ENCODE peak calls at places on chromosomes 7 and 10, in seven cellular contexts. One of them, this sample, is unnamed.

GRCh38 chr7:22442887-22443369 is 57.1 kb downstream of the STEAP1B start:
- DNase-seq in MM.1S: no peak
- DNase-seq in A549: no peak
- DNase-seq in GM12865: no peak
- DNase-seq in endothelial cell of umbilical vein: no peak
- DNase-seq in tibial nerve: no peak
- DNase-seq in Peyer's patch: no peak
- DNase-seq in this sample: no peak

GRCh38 chr10:133394801-133395221 is 854 bp downstream of the MTG1 start:
- DNase-seq in MM.1S: no peak
- DNase-seq in A549: no peak
- DNase-seq in GM12865: peak; percentile 35
- DNase-seq in endothelial cell of umbilical vein: no peak
- DNase-seq in tibial nerve: no peak
- DNase-seq in Peyer's patch: no peak
- DNase-seq in this sample: no peak

GRCh38 chr10:29998142-29998808 is 61.1 kb downstream of the JCAD start:
- DNase-seq in MM.1S: peak; percentile 81
- DNase-seq in A549: peak; percentile 85
- DNase-seq in GM12865: peak; percentile 87
- DNase-seq in endothelial cell of umbilical vein: peak; percentile 84
- DNase-seq in tibial nerve: peak; percentile 79
- DNase-seq in Peyer's patch: peak; percentile 56
- DNase-seq in this sample: no peak

GRCh38 chr10:19839090-19839489 is 22.9 kb downstream of the PLXDC2 start:
- DNase-seq in MM.1S: no peak
- DNase-seq in A549: no peak
- DNase-seq in GM12865: no peak
- DNase-seq in endothelial cell of umbilical vein: no peak
- DNase-seq in tibial nerve: no peak
- DNase-seq in Peyer's patch: no peak
- DNase-seq in this sample: no peak

GRCh38 chr7:79141252-79141651 is 312.2 kb downstream of the MAGI2 start:
- DNase-seq in MM.1S: no peak
- DNase-seq in A549: no peak
- DNase-seq in GM12865: no peak
- DNase-seq in endothelial cell of umbilical vein: no peak
- DNase-seq in tibial nerve: no peak
- DNase-seq in Peyer's patch: no peak
- DNase-seq in this sample: no peak

GRCh38 chr10:130434446-130435385 is 298.5 kb downstream of the GLRX3 start:
- DNase-seq in MM.1S: peak; percentile 24
- DNase-seq in A549: no peak
- DNase-seq in GM12865: no peak
- DNase-seq in endothelial cell of umbilical vein: no peak
- DNase-seq in tibial nerve: no peak
- DNase-seq in Peyer's patch: no peak
- DNase-seq in this sample: no peak

GRCh38 chr10:69716711-69717560 is 84.8 kb upstream of the COL13A1 start:
- DNase-seq in MM.1S: peak; percentile 45
- DNase-seq in A549: peak; percentile 84
- DNase-seq in GM12865: peak; percentile 54
- DNase-seq in endothelial cell of umbilical vein: no peak
- DNase-seq in tibial nerve: no peak
- DNase-seq in Peyer's patch: no peak
- DNase-seq in this sample: no peak

GRCh38 chr7:143367972-143368371 is 5.5 kb upstream of the FAM131B start:
- DNase-seq in MM.1S: no peak
- DNase-seq in A549: no peak
- DNase-seq in GM12865: no peak
- DNase-seq in endothelial cell of umbilical vein: no peak
- DNase-seq in tibial nerve: no peak
- DNase-seq in Peyer's patch: no peak
- DNase-seq in this sample: no peak

GRCh38 chr10:115278294-115278693 is 185.1 kb downstream of the ATRNL1 start:
- DNase-seq in MM.1S: no peak
- DNase-seq in A549: no peak
- DNase-seq in GM12865: peak; percentile 9
- DNase-seq in endothelial cell of umbilical vein: no peak
- DNase-seq in tibial nerve: no peak
- DNase-seq in Peyer's patch: no peak
- DNase-seq in this sample: no peak

GRCh38 chr10:84826704-84827103 is 498.3 kb downstream of the CCSER2 start:
- DNase-seq in MM.1S: no peak
- DNase-seq in A549: no peak
- DNase-seq in GM12865: no peak
- DNase-seq in endothelial cell of umbilical vein: no peak
- DNase-seq in tibial nerve: no peak
- DNase-seq in Peyer's patch: no peak
- DNase-seq in this sample: no peak

GRCh38 chr10:127398140-127398966 is 150.8 kb upstream of the NPS start:
- DNase-seq in MM.1S: no peak
- DNase-seq in A549: no peak
- DNase-seq in GM12865: no peak
- DNase-seq in endothelial cell of umbilical vein: peak; percentile 3
- DNase-seq in tibial nerve: no peak
- DNase-seq in Peyer's patch: no peak
- DNase-seq in this sample: peak; percentile 39

GRCh38 chr7:42694894-42695553 is 216.8 kb downstream of the C7orf25 start:
- DNase-seq in MM.1S: no peak
- DNase-seq in A549: no peak
- DNase-seq in GM12865: no peak
- DNase-seq in endothelial cell of umbilical vein: no peak
- DNase-seq in tibial nerve: no peak
- DNase-seq in Peyer's patch: no peak
- DNase-seq in this sample: no peak

GRCh38 chr10:95414844-95415545 is 124.2 kb upstream of the PDLIM1 start:
- DNase-seq in MM.1S: no peak
- DNase-seq in A549: no peak
- DNase-seq in GM12865: no peak
- DNase-seq in endothelial cell of umbilical vein: no peak
- DNase-seq in tibial nerve: no peak
- DNase-seq in Peyer's patch: no peak
- DNase-seq in this sample: no peak

GRCh38 chr7:98964596-98964995 is 86.3 kb downstream of the TRRAP start:
- DNase-seq in MM.1S: no peak
- DNase-seq in A549: no peak
- DNase-seq in GM12865: no peak
- DNase-seq in endothelial cell of umbilical vein: no peak
- DNase-seq in tibial nerve: no peak
- DNase-seq in Peyer's patch: no peak
- DNase-seq in this sample: no peak

GRCh38 chr10:97686301-97686961 is 610 bp downstream of the AVPI1 start:
- DNase-seq in MM.1S: peak; percentile 37
- DNase-seq in A549: no peak
- DNase-seq in GM12865: peak; percentile 26
- DNase-seq in endothelial cell of umbilical vein: no peak
- DNase-seq in tibial nerve: no peak
- DNase-seq in Peyer's patch: no peak
- DNase-seq in this sample: no peak

GRCh38 chr10:97684866-97685394 is 2.1 kb downstream of the AVPI1 start:
- DNase-seq in MM.1S: no peak
- DNase-seq in A549: no peak
- DNase-seq in GM12865: no peak
- DNase-seq in endothelial cell of umbilical vein: no peak
- DNase-seq in tibial nerve: no peak
- DNase-seq in Peyer's patch: no peak
- DNase-seq in this sample: no peak

GRCh38 chr10:97685395-97685958 is 1.6 kb downstream of the AVPI1 start:
- DNase-seq in MM.1S: no peak
- DNase-seq in A549: peak; percentile 76
- DNase-seq in GM12865: no peak
- DNase-seq in endothelial cell of umbilical vein: peak; percentile 32
- DNase-seq in tibial nerve: peak; percentile 34
- DNase-seq in Peyer's patch: no peak
- DNase-seq in this sample: no peak

GRCh38 chr10:97682042-97682441 is 5.0 kb downstream of the AVPI1 start:
- DNase-seq in MM.1S: no peak
- DNase-seq in A549: no peak
- DNase-seq in GM12865: no peak
- DNase-seq in endothelial cell of umbilical vein: no peak
- DNase-seq in tibial nerve: no peak
- DNase-seq in Peyer's patch: no peak
- DNase-seq in this sample: no peak

DNA sequence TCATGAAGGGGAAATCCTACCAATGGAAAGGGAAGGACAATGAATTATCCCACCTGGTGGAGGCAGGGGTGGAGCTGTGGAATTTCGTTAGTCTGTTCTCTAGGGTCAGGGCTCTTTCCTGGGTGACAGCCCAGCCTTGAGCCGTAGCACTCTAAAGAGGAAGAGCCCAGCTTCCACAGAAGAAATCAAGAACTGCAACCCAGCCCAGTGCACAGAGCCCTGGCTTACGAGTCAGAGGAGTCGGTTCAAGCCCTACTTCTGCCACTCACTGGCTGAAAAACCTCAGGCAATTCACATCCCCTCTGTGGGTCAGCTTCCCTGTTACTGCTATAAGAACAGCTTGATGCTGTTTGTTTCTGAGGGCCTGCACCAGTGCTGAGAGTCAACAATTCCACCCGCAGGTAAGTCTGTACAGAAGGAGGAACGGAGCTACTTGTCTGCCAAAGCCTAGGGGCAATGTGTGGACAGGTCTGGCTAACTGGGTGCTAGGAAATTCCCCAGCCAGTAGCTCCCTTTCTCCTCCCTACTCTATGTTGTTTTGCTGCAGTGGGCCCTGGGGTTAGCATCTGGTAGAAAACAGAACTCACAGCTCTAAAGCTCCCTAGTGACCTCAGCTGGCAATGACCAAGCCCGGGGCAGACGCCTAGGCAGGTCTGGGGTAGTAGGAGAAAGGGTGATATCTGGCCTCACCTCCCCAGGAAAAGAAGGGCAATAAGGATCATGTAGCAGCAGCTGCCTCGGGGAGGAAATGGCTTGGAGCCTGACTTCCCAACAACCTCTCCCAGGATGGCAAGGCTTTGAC is 3.3 kb downstream of the AVPI1 start:
- DNase-seq in MM.1S: no peak
- DNase-seq in A549: peak; percentile 47
- DNase-seq in GM12865: no peak
- DNase-seq in endothelial cell of umbilical vein: peak; percentile 62
- DNase-seq in tibial nerve: peak; percentile 26
- DNase-seq in Peyer's patch: no peak
- DNase-seq in this sample: no peak
- H3K4me3 ChIP-seq in MM.1S: no peak overlapping the region
- H3K4me3 ChIP-seq in A549: peak overlapping the region; percentile 92
- H3K4me3 ChIP-seq in GM12865: no peak overlapping the region
- H3K4me3 ChIP-seq in endothelial cell of umbilical vein: no peak overlapping the region
- H3K4me3 ChIP-seq in tibial nerve: peak overlapping the region; percentile 58
- H3K4me3 ChIP-seq in Peyer's patch: no peak overlapping the region
- H3K4me3 ChIP-seq in this sample: peak overlapping the region; percentile 87

GRCh38 chr7:100397336-100398081 is 24.2 kb downstream of the PILRA start:
- DNase-seq in MM.1S: no peak
- DNase-seq in A549: no peak
- DNase-seq in GM12865: no peak
- DNase-seq in endothelial cell of umbilical vein: no peak
- DNase-seq in tibial nerve: no peak
- DNase-seq in Peyer's patch: no peak
- DNase-seq in this sample: no peak

GRCh38 chr7:100390286-100391028 is 17.2 kb downstream of the PILRA start:
- DNase-seq in MM.1S: no peak
- DNase-seq in A549: no peak
- DNase-seq in GM12865: no peak
- DNase-seq in endothelial cell of umbilical vein: no peak
- DNase-seq in tibial nerve: no peak
- DNase-seq in Peyer's patch: no peak
- DNase-seq in this sample: no peak

GRCh38 chr7:100393233-100393905 is 20.1 kb downstream of the PILRA start:
- DNase-seq in MM.1S: no peak
- DNase-seq in A549: no peak
- DNase-seq in GM12865: no peak
- DNase-seq in endothelial cell of umbilical vein: no peak
- DNase-seq in tibial nerve: no peak
- DNase-seq in Peyer's patch: no peak
- DNase-seq in this sample: no peak

GRCh38 chr7:100396421-100396982 is 23.2 kb downstream of the PILRA start:
- DNase-seq in MM.1S: peak; percentile 87
- DNase-seq in A549: no peak
- DNase-seq in GM12865: peak; percentile 92
- DNase-seq in endothelial cell of umbilical vein: no peak
- DNase-seq in tibial nerve: no peak
- DNase-seq in Peyer's patch: peak; percentile 52
- DNase-seq in this sample: no peak

DNA sequence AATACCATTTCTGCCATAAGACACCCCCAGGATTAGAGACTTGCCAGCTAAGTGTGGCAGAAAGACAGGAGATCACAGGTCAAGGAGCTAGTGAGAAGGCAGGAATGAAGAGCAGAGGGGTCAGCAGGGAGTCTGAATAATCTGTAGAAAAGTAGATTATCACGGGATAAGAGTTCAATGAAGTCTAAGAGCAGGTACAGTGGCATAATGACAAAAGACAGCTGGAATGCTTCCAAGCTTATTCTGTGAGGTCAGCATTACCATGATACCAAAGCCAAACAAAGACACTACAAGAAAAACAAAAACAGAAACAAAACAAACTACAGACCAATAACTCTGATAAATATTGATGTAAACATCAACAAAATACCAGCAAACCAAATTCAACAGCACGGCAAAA is 20.8 kb downstream of the PILRA start:
- DNase-seq in MM.1S: no peak
- DNase-seq in A549: no peak
- DNase-seq in GM12865: no peak
- DNase-seq in endothelial cell of umbilical vein: no peak
- DNase-seq in tibial nerve: no peak
- DNase-seq in Peyer's patch: no peak
- DNase-seq in this sample: no peak
- TF ChIP-seq CTCF in MM.1S: no peak
- TF ChIP-seq CTCF in A549: no peak
- TF ChIP-seq CTCF in GM12865: no peak
- TF ChIP-seq CTCF in endothelial cell of umbilical vein: no peak
- TF ChIP-seq CTCF in tibial nerve: no peak
- TF ChIP-seq CTCF in Peyer's patch: no peak
- TF ChIP-seq CTCF in this sample: no peak

GRCh38 chr7:69603351-69603750 is 5.1 kb downstream of the AUTS2 start:
- DNase-seq in MM.1S: no peak
- DNase-seq in A549: no peak
- DNase-seq in GM12865: peak; percentile 51
- DNase-seq in endothelial cell of umbilical vein: no peak
- DNase-seq in tibial nerve: no peak
- DNase-seq in Peyer's patch: no peak
- DNase-seq in this sample: no peak
- H3K4me3 ChIP-seq in MM.1S: no peak overlapping the region
- H3K4me3 ChIP-seq in A549: no peak overlapping the region
- H3K4me3 ChIP-seq in GM12865: peak overlapping the region; percentile 0
- H3K4me3 ChIP-seq in endothelial cell of umbilical vein: no peak overlapping the region
- H3K4me3 ChIP-seq in tibial nerve: no peak overlapping the region
- H3K4me3 ChIP-seq in Peyer's patch: no peak overlapping the region
- H3K4me3 ChIP-seq in this sample: no peak overlapping the region

DNA sequence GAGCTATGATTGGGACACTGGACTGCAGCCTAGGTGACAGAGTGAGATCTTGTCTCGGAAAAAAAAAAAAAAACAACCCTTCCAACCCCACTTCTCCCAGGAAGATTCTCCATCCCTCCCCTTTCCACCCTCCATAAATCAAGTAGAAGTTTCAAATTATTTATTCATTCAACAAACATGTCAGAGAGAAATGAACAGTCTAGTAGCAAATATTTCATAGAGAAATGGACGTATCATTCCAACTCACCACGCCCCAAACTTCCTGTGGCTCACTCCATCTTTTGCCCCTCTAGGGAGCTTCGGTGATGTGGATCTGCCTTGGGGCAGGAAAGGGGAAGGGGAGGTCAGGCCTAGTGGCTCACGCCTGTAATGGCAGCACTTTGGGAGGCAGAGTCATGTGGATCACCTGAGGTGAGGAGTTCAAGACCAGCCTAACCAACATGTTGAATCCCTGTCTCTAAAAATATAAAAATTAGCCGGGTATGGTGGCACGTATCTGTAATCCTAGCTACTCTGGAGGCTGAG is 638 bp upstream of the TRAPPC14 start:
- DNase-seq in MM.1S: no peak
- DNase-seq in A549: no peak
- DNase-seq in GM12865: no peak
- DNase-seq in endothelial cell of umbilical vein: no peak
- DNase-seq in tibial nerve: no peak
- DNase-seq in Peyer's patch: no peak
- DNase-seq in this sample: no peak
- TF ChIP-seq CTCF in MM.1S: no peak
- TF ChIP-seq CTCF in A549: no peak
- TF ChIP-seq CTCF in GM12865: peak; percentile 9
- TF ChIP-seq CTCF in endothelial cell of umbilical vein: no peak
- TF ChIP-seq CTCF in tibial nerve: no peak
- TF ChIP-seq CTCF in Peyer's patch: no peak
- TF ChIP-seq CTCF in this sample: no peak

This sample was measured in retinal pigment epithelial cell.